ENCODE peak calls at places on chromosomes 11 and 22, in six cellular contexts. U is left ventricle myocardium inferior, D is cardiac muscle cell, R is AG04450, X is GM23338, V is fibroblast of lung. Z is an unnamed sample.

GRCh38 chr11:43920598-43921419 is 21.6 kb upstream of the C11orf96 start:
- DNase-seq in U (peak), D (peak), R (peak), X (no peak), V (peak), Z (peak)

GRCh38 chr22:46280999-46281623 is 13.3 kb downstream of the TTC38 start:
- DNase-seq in U (no peak), D (no peak), R (no peak), X (peak), V (no peak), Z (no peak)

GRCh38 chr11:125313271-125314222 is 149.0 kb downstream of the PKNOX2 start:
- DNase-seq in U (no peak), D (no peak), R (no peak), X (no peak), V (peak), Z (no peak)

GRCh38 chr11:75261902-75262361 is 21.4 kb downstream of the TPBGL start:
- DNase-seq in U (no peak), D (no peak), R (no peak), X (no peak), V (no peak), Z (no peak)

GRCh38 chr11:1228183-1228821 is 5.4 kb downstream of the MUC5B start:
- DNase-seq in U (no peak), D (no peak), R (no peak), X (no peak), V (no peak), Z (no peak)

GRCh38 chr22:36197065-36197440 is 4.6 kb downstream of the APOL4 start:
- DNase-seq in U (peak), D (peak), R (no peak), X (peak), V (peak), Z (peak)

GRCh38 chr11:111761056-111761455 is 5.1 kb downstream of the PPP2R1B start:
- DNase-seq in U (no peak), D (no peak), R (no peak), X (no peak), V (peak), Z (no peak)

GRCh38 chr11:118447423-118447822 is 11.1 kb downstream of the KMT2A start:
- DNase-seq in U (no peak), D (no peak), R (no peak), X (no peak), V (no peak), Z (no peak)

GRCh38 chr22:19109198-19110063 is 12.8 kb downstream of the DGCR2 start:
- DNase-seq in U (no peak), D (peak), R (no peak), X (no peak), V (peak), Z (no peak)

GRCh38 chr11:100739636-100740035 is 52.5 kb downstream of the ARHGAP42 start:
- DNase-seq in U (no peak), D (peak), R (peak), X (peak), V (peak), Z (peak)

GRCh38 chr11:77633856-77634425 is 3.7 kb downstream of the CLNS1A start:
- DNase-seq in U (no peak), D (peak), R (no peak), X (no peak), V (peak), Z (no peak)

GRCh38 chr22:47194476-47195155 is 432.2 kb downstream of the TBC1D22A start:
- DNase-seq in U (no peak), D (no peak), R (no peak), X (no peak), V (no peak), Z (no peak)

GRCh38 chr11:61332266-61332822 is 561 bp downstream of the DDB1 start:
- DNase-seq in U (no peak), D (peak), R (no peak), X (peak), V (peak), Z (no peak)

GRCh38 chr22:49237703-49238102 is 590.0 kb downstream of the BRD1 start:
- DNase-seq in U (no peak), D (no peak), R (no peak), X (no peak), V (no peak), Z (no peak)

GRCh38 chr11:127412234-127412633 is 411.7 kb upstream of the KIRREL3 start:
- DNase-seq in U (no peak), D (no peak), R (no peak), X (no peak), V (no peak), Z (no peak)

GRCh38 chr11:11171854-11172253 is 181.2 kb downstream of the CSNK2A3 start:
- DNase-seq in U (no peak), D (peak), R (no peak), X (no peak), V (no peak), Z (no peak)

GRCh38 chr11:129247129-129247528 is 55.0 kb upstream of the ARHGAP32 start:
- DNase-seq in U (no peak), D (no peak), R (no peak), X (no peak), V (no peak), Z (peak)

GRCh38 chr11:34234086-34234740 is 123.6 kb downstream of the ABTB2 start:
- DNase-seq in U (no peak), D (peak), R (no peak), X (peak), V (no peak), Z (no peak)

GRCh38 chr22:50701428-50702154 is 29.0 kb downstream of the SHANK3 start:
- DNase-seq in U (no peak), D (no peak), R (no peak), X (no peak), V (no peak), Z (no peak)

GRCh38 chr11:122750047-122750446 is 88.3 kb upstream of the CRTAM start:
- DNase-seq in U (no peak), D (no peak), R (no peak), X (no peak), V (no peak), Z (no peak)

GRCh38 chr11:112797072-112797471 is 164.1 kb upstream of the NCAM1 start:
- DNase-seq in U (no peak), D (no peak), R (no peak), X (peak), V (no peak), Z (no peak)

GRCh38 chr11:32643526-32643925 is 59.9 kb downstream of the EIF3M start:
- DNase-seq in U (no peak), D (peak), R (no peak), X (no peak), V (peak), Z (no peak)

GRCh38 chr11:57249384-57250319 is 12.6 kb upstream of the APLNR start:
- DNase-seq in U (peak), D (peak), R (peak), X (peak), V (peak), Z (no peak)

GRCh38 chr11:57546869-57547518 is 9.6 kb downstream of the SMTNL1 start:
- DNase-seq in U (no peak), D (peak), R (no peak), X (peak), V (peak), Z (no peak)

GRCh38 chr22:25791556-25791955 is 49.6 kb downstream of the MYO18B start:
- DNase-seq in U (no peak), D (no peak), R (no peak), X (no peak), V (no peak), Z (no peak)

GRCh38 chr11:24489477-24489876 is 7.4 kb upstream of the LUZP2 start:
- DNase-seq in U (no peak), D (no peak), R (no peak), X (no peak), V (no peak), Z (no peak)

GRCh38 chr11:113338730-113339129 is 24.3 kb downstream of the TTC12 start:
- DNase-seq in U (no peak), D (no peak), R (no peak), X (peak), V (no peak), Z (no peak)

GRCh38 chr11:769887-770641 is 7.2 kb downstream of the GATD1 start:
- DNase-seq in U (no peak), D (no peak), R (no peak), X (no peak), V (no peak), Z (no peak)

GRCh38 chr11:123404626-123405025 is 25.4 kb upstream of the GRAMD1B start:
- DNase-seq in U (no peak), D (no peak), R (no peak), X (no peak), V (no peak), Z (no peak)

GRCh38 chr11:32809313-32809712 is 14.9 kb upstream of the CCDC73 start:
- DNase-seq in U (peak), D (peak), R (peak), X (peak), V (peak), Z (no peak)

GRCh38 chr11:95698939-95699562 is 90.5 kb downstream of the FAM76B start:
- DNase-seq in U (no peak), D (peak), R (no peak), X (no peak), V (no peak), Z (no peak)

GRCh38 chr11:40514124-40514523 is 945.3 kb downstream of the LRRC4C start:
- DNase-seq in U (no peak), D (no peak), R (no peak), X (no peak), V (peak), Z (peak)

GRCh38 chr11:40188848-40189247 is 1270.6 kb downstream of the LRRC4C start:
- DNase-seq in U (no peak), D (no peak), R (no peak), X (no peak), V (no peak), Z (no peak)

GRCh38 chr11:8682219-8683114 is at the start of the genes RPL27A and TRIM66:
- DNase-seq in U (peak), D (peak), R (peak), X (peak), V (peak), Z (peak)
- TF ChIP-seq CTCF in U (peak), D (no peak), R (peak), X (no peak), V (peak), Z (no peak)

GRCh38 chr22:29207231-29207550 is 1.5 kb downstream of the EMID1 start:
- DNase-seq in U (no peak), D (no peak), R (no peak), X (no peak), V (no peak), Z (no peak)

GRCh38 chr22:29206372-29207230 is 905 bp downstream of the EMID1 start:
- DNase-seq in U (no peak), D (no peak), R (no peak), X (no peak), V (no peak), Z (no peak)

GRCh38 chr22:29208879-29209623 is 3.4 kb downstream of the EMID1 start:
- DNase-seq in U (peak), D (no peak), R (no peak), X (no peak), V (no peak), Z (no peak)

GRCh38 chr22:29208502-29208862 is 2.8 kb downstream of the EMID1 start:
- DNase-seq in U (no peak), D (no peak), R (no peak), X (peak), V (no peak), Z (no peak)

DNA sequence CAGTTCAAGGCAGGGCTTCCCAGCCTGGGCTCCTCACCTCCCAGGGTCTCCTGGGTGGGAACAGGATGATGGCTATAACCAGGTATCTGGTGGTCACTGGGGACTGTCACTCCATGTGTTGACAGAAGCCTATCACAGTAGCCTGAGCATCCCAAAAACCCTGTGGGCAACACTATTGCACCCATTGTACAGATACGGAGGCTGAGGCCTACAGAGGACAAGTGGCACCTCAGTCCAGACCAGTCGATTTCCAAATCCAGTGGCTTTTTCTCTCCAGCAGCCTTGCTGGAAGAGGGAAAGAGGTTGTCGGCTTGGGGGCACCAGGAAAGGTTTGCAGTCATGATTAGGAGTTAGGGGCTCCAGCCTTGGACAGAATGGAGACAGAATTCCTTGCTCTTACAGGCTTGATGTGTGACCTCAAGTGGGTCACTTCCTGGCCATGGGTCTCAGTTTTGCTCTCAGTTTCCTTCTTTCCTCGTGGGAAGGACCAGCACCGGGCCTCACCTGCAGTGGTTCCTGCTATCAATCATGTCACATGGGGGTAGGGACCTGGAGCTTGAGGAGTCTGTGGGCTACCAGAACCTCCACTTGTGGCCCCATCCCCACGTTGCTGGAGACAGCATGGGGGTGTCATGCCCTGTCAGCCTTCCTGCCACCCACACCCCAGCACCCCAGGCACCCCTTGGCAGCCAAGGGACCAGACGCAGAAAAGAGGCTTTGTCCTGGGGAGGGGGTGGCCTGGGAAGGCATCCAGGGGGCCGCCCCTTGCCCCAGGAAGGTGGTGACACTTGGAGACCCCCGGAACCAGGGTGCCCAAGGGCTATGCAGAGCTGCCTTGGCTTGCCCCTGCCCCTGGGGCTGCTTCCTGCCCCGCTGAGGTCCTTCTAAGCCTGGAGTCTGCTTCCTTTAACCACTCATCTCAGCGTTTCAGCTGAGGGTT is 2.1 kb downstream of the EMID1 start:
- DNase-seq in U (no peak), D (no peak), R (no peak), X (no peak), V (no peak), Z (no peak)
- H3K4me3 ChIP-seq in U (no peak), D (no peak), R (no peak), X (no peak), V (no peak), Z (no peak)

GRCh38 chr11:116896211-116896610 is 58.8 kb upstream of the APOA1 start:
- DNase-seq in U (no peak), D (no peak), R (no peak), X (no peak), V (no peak), Z (no peak)

GRCh38 chr11:116892374-116892773 is 55.0 kb upstream of the APOA1 start:
- DNase-seq in U (no peak), D (no peak), R (no peak), X (no peak), V (no peak), Z (no peak)

GRCh38 chr11:116893906-116894305 is 56.5 kb upstream of the APOA1 start:
- DNase-seq in U (no peak), D (no peak), R (no peak), X (no peak), V (no peak), Z (no peak)

GRCh38 chr11:116893437-116893836 is 56.0 kb upstream of the APOA1 start:
- DNase-seq in U (no peak), D (no peak), R (no peak), X (no peak), V (no peak), Z (no peak)

GRCh38 chr11:116895053-116895757 is 57.8 kb upstream of the APOA1 start:
- DNase-seq in U (no peak), D (peak), R (no peak), X (peak), V (peak), Z (no peak)
- TF ChIP-seq CTCF in U (peak), D (peak), R (peak), X (peak), V (peak), Z (peak)

DNA sequence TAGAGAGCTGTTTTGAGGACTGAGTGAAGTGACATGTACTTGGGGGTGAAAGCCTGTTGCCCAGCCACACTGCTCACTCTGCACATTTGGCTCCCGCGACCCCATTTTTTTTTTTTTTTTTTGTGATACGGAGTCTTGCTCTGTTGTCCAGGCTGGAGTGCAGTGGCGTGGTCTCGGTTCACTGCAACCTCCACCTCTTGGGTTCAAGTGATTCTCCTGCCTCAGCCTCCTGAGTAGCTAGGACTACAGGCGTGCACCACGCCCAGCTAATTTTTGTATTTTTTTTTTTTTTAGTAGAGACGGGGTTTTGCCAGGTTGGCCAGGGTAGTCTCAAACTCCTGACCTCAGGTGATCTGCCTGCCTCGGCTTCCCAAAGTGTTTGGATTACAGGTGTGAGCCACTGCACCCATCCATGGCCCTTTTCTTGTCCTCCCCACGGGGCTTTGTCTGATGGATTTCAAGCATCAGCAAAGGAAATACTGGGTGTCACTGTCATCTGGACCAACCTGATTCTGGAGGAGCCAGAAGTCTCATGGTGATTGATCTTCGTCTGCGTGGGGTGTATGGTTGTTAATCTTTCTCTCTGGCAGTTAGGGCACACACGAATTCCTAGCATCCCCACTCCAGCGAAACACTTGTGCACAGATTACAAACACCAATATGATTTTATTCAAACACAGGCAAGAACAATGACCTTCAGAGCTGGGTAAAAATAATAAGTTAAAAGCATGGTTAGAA is 3.4 kb upstream of the UCP3 start:
- DNase-seq in U (no peak), D (no peak), R (no peak), X (no peak), V (no peak), Z (no peak)
- H3K4me3 ChIP-seq in U (no peak), D (no peak), R (no peak), X (no peak), V (no peak), Z (no peak)

GRCh38 chr11:93694109-93694508 is 32.6 kb downstream of the CEP295 start:
- DNase-seq in U (no peak), D (peak), R (no peak), X (no peak), V (peak), Z (no peak)
- TF ChIP-seq CTCF in U (no peak), D (no peak), R (peak), X (no peak), V (peak), Z (no peak)

GRCh38 chr22:20937031-20937793 is 20.0 kb downstream of the CRKL start:
- DNase-seq in U (no peak), D (no peak), R (no peak), X (no peak), V (no peak), Z (no peak)
- H3K4me3 ChIP-seq in U (no peak), D (no peak), R (no peak), X (no peak), V (no peak), Z (no peak)

GRCh38 chr22:23939017-23939357 is 22.0 kb downstream of the GSTT2B start:
- DNase-seq in U (no peak), D (no peak), R (no peak), X (no peak), V (no peak), Z (no peak)
- TF ChIP-seq CTCF in U (no peak), D (no peak), R (no peak), X (no peak), V (no peak), Z (no peak)

DNA sequence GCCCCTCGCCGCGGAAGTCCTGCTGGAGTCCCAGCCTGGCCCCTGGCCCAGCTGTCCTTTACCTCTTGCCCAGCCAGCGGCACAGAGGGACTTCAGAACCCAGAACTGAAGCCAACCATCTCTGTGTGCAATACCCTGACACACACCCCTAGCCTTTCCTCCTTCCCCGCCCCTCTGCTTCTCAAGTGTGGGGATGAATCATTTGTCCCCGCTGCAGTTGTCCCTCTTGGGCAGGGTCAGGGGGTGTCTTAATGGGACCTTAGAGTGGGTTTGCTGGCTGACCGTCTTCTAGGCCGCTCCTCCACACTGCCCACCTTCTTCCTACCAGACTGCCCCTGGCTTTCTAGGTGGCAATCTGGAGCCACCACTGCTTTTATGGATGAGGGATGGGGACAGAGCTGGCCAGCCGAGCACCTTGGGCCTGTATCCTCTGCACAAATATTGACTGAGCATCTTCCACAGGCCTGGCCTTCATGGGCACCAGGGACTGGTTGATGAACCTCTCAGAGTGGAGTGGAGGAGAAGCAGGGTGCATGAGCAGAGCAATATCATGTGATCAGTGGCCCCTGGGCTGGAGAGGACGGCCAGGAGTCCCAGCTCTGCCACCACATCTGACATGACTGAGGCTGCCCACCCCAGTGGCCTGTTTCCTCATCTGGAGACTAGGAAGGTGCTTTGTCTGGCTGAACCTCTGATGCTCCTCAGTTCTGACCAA is 668 bp upstream of the CHST1 start:
- DNase-seq in U (no peak), D (peak), R (no peak), X (no peak), V (peak), Z (no peak)
- H3K4me3 ChIP-seq in U (peak), D (peak), R (no peak), X (peak), V (no peak), Z (no peak)